ENCODE peak calls at places on chromosome 1, in ten cellular contexts. One of them, this sample, is unnamed.

GRCh38 chr1:172401907-172402306 is 18.6 kb upstream of the C1orf105 start:
- DNase-seq in HCT116: no peak
- DNase-seq in MM.1S: no peak
- DNase-seq in PC-9: no peak
- DNase-seq in mammary epithelial cell: no peak
- DNase-seq in K562: peak
- DNase-seq in SK-N-MC: no peak
- DNase-seq in GM23248: no peak
- DNase-seq in neural progenitor cell: peak
- DNase-seq in endothelial cell of umbilical vein: no peak
- DNase-seq in this sample: peak

GRCh38 chr1:3405974-3406867 is 48.2 kb upstream of the ARHGEF16 start:
- DNase-seq in endothelial cell of umbilical vein: no peak
- DNase-seq in K562: no peak
- DNase-seq in MM.1S: no peak
- DNase-seq in neural progenitor cell: no peak
- DNase-seq in SK-N-MC: no peak
- DNase-seq in mammary epithelial cell: no peak
- DNase-seq in GM23248: no peak
- DNase-seq in PC-9: no peak
- DNase-seq in HCT116: no peak
- DNase-seq in this sample: no peak

GRCh38 chr1:210239295-210240155 is 6.9 kb downstream of the SERTAD4 start:
- DNase-seq in PC-9: peak
- DNase-seq in MM.1S: peak
- DNase-seq in HCT116: peak
- DNase-seq in SK-N-MC: peak
- DNase-seq in K562: peak
- DNase-seq in endothelial cell of umbilical vein: peak
- DNase-seq in mammary epithelial cell: peak
- DNase-seq in neural progenitor cell: peak
- DNase-seq in GM23248: peak
- DNase-seq in this sample: peak

GRCh38 chr1:110370827-110371226 is 20.0 kb downstream of the SLC16A4 start:
- DNase-seq in SK-N-MC: no peak
- DNase-seq in MM.1S: no peak
- DNase-seq in PC-9: no peak
- DNase-seq in GM23248: peak
- DNase-seq in mammary epithelial cell: peak
- DNase-seq in neural progenitor cell: no peak
- DNase-seq in K562: peak
- DNase-seq in HCT116: no peak
- DNase-seq in endothelial cell of umbilical vein: peak
- DNase-seq in this sample: peak

GRCh38 chr1:184507165-184507564 is 120.3 kb downstream of the C1orf21 start:
- DNase-seq in neural progenitor cell: no peak
- DNase-seq in endothelial cell of umbilical vein: no peak
- DNase-seq in MM.1S: no peak
- DNase-seq in K562: no peak
- DNase-seq in HCT116: no peak
- DNase-seq in GM23248: no peak
- DNase-seq in mammary epithelial cell: no peak
- DNase-seq in SK-N-MC: no peak
- DNase-seq in PC-9: no peak
- DNase-seq in this sample: no peak

GRCh38 chr1:28518745-28519341 is 13.0 kb downstream of the RCC1 start:
- DNase-seq in mammary epithelial cell: peak
- DNase-seq in SK-N-MC: no peak
- DNase-seq in GM23248: peak
- DNase-seq in neural progenitor cell: no peak
- DNase-seq in endothelial cell of umbilical vein: no peak
- DNase-seq in PC-9: peak
- DNase-seq in MM.1S: peak
- DNase-seq in K562: peak
- DNase-seq in HCT116: no peak
- DNase-seq in this sample: peak

GRCh38 chr1:221873663-221874062 is 131.8 kb upstream of the DUSP10 start:
- DNase-seq in mammary epithelial cell: no peak
- DNase-seq in neural progenitor cell: no peak
- DNase-seq in K562: no peak
- DNase-seq in endothelial cell of umbilical vein: no peak
- DNase-seq in PC-9: no peak
- DNase-seq in SK-N-MC: no peak
- DNase-seq in MM.1S: no peak
- DNase-seq in GM23248: no peak
- DNase-seq in HCT116: no peak
- DNase-seq in this sample: no peak

GRCh38 chr1:97780884-97781283 is 139.9 kb downstream of the DPYD start:
- DNase-seq in PC-9: no peak
- DNase-seq in neural progenitor cell: no peak
- DNase-seq in mammary epithelial cell: no peak
- DNase-seq in K562: no peak
- DNase-seq in SK-N-MC: no peak
- DNase-seq in HCT116: no peak
- DNase-seq in endothelial cell of umbilical vein: no peak
- DNase-seq in MM.1S: no peak
- DNase-seq in GM23248: peak
- DNase-seq in this sample: no peak

GRCh38 chr1:228646717-228647522 is 88.4 kb upstream of the RHOU start:
- DNase-seq in K562: peak
- DNase-seq in neural progenitor cell: peak
- DNase-seq in endothelial cell of umbilical vein: peak
- DNase-seq in GM23248: peak
- DNase-seq in PC-9: no peak
- DNase-seq in HCT116: no peak
- DNase-seq in SK-N-MC: peak
- DNase-seq in mammary epithelial cell: peak
- DNase-seq in MM.1S: peak
- DNase-seq in this sample: peak

GRCh38 chr1:11730429-11730861 is 5.5 kb upstream of the AGTRAP start:
- DNase-seq in HCT116: no peak
- DNase-seq in endothelial cell of umbilical vein: peak
- DNase-seq in GM23248: peak
- DNase-seq in MM.1S: peak
- DNase-seq in mammary epithelial cell: no peak
- DNase-seq in SK-N-MC: peak
- DNase-seq in K562: no peak
- DNase-seq in neural progenitor cell: no peak
- DNase-seq in PC-9: no peak
- DNase-seq in this sample: peak

GRCh38 chr1:214022229-214022791 is 34.5 kb downstream of the PROX1 start:
- DNase-seq in HCT116: no peak
- DNase-seq in MM.1S: no peak
- DNase-seq in neural progenitor cell: no peak
- DNase-seq in PC-9: no peak
- DNase-seq in endothelial cell of umbilical vein: no peak
- DNase-seq in GM23248: no peak
- DNase-seq in mammary epithelial cell: no peak
- DNase-seq in SK-N-MC: no peak
- DNase-seq in K562: no peak
- DNase-seq in this sample: no peak

GRCh38 chr1:214018605-214019268 is 31.0 kb downstream of the PROX1 start:
- DNase-seq in SK-N-MC: no peak
- DNase-seq in K562: no peak
- DNase-seq in mammary epithelial cell: no peak
- DNase-seq in HCT116: no peak
- DNase-seq in MM.1S: peak
- DNase-seq in neural progenitor cell: peak
- DNase-seq in PC-9: no peak
- DNase-seq in GM23248: no peak
- DNase-seq in endothelial cell of umbilical vein: no peak
- DNase-seq in this sample: no peak

GRCh38 chr1:214022810-214023425 is 35.1 kb downstream of the PROX1 start:
- DNase-seq in HCT116: no peak
- DNase-seq in K562: no peak
- DNase-seq in mammary epithelial cell: peak
- DNase-seq in neural progenitor cell: no peak
- DNase-seq in PC-9: no peak
- DNase-seq in GM23248: no peak
- DNase-seq in endothelial cell of umbilical vein: no peak
- DNase-seq in MM.1S: no peak
- DNase-seq in SK-N-MC: no peak
- DNase-seq in this sample: no peak

GRCh38 chr1:214019499-214019898 is 31.7 kb downstream of the PROX1 start:
- DNase-seq in MM.1S: no peak
- DNase-seq in GM23248: no peak
- DNase-seq in endothelial cell of umbilical vein: no peak
- DNase-seq in SK-N-MC: no peak
- DNase-seq in HCT116: no peak
- DNase-seq in neural progenitor cell: no peak
- DNase-seq in K562: no peak
- DNase-seq in PC-9: no peak
- DNase-seq in mammary epithelial cell: no peak
- DNase-seq in this sample: no peak

DNA sequence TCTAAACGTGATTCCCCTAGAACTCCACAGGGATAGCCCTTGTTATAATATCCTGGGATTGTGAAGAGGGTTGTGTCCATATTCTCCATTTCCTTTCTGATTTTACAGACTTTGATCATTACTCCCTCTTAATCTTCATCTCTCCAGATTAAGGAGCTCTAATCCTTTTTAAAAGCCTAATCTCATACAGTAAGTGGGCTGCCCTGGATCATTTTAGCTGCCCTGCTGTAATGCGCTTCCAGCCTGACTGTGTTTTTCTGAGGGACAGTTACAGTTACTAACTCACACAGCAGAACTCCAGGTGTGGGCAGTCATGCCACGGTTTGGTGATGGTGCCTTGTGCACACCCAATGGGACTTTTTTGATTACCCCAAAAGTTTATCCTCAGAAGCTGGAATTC is 33.5 kb downstream of the PROX1 start:
- DNase-seq in SK-N-MC: no peak
- DNase-seq in mammary epithelial cell: no peak
- DNase-seq in neural progenitor cell: no peak
- DNase-seq in K562: no peak
- DNase-seq in HCT116: no peak
- DNase-seq in PC-9: no peak
- DNase-seq in endothelial cell of umbilical vein: no peak
- DNase-seq in GM23248: no peak
- DNase-seq in MM.1S: no peak
- DNase-seq in this sample: no peak
- TF ChIP-seq EZH2 in SK-N-MC: no peak
- TF ChIP-seq EZH2 in mammary epithelial cell: no peak
- TF ChIP-seq EZH2 in neural progenitor cell: no peak
- TF ChIP-seq EZH2 in K562: no peak
- TF ChIP-seq EZH2 in HCT116: no peak
- TF ChIP-seq EZH2 in PC-9: no peak
- TF ChIP-seq EZH2 in endothelial cell of umbilical vein: no peak
- TF ChIP-seq EZH2 in GM23248: no peak
- TF ChIP-seq EZH2 in MM.1S: no peak
- TF ChIP-seq EZH2 in this sample: no peak

GRCh38 chr1:63772876-63773275 is 941 bp upstream of the ROR1 start:
- DNase-seq in mammary epithelial cell: no peak
- DNase-seq in MM.1S: peak
- DNase-seq in endothelial cell of umbilical vein: no peak
- DNase-seq in neural progenitor cell: no peak
- DNase-seq in SK-N-MC: no peak
- DNase-seq in GM23248: no peak
- DNase-seq in HCT116: no peak
- DNase-seq in PC-9: peak
- DNase-seq in K562: no peak
- DNase-seq in this sample: peak

GRCh38 chr1:63772201-63772600 is 1.6 kb upstream of the ROR1 start:
- DNase-seq in neural progenitor cell: no peak
- DNase-seq in GM23248: no peak
- DNase-seq in endothelial cell of umbilical vein: no peak
- DNase-seq in K562: no peak
- DNase-seq in SK-N-MC: no peak
- DNase-seq in HCT116: no peak
- DNase-seq in MM.1S: no peak
- DNase-seq in mammary epithelial cell: peak
- DNase-seq in PC-9: peak
- DNase-seq in this sample: peak

GRCh38 chr1:63774617-63775417 is 1.0 kb downstream of the ROR1 start:
- DNase-seq in K562: no peak
- DNase-seq in PC-9: no peak
- DNase-seq in HCT116: no peak
- DNase-seq in mammary epithelial cell: peak
- DNase-seq in MM.1S: no peak
- DNase-seq in endothelial cell of umbilical vein: peak
- DNase-seq in neural progenitor cell: peak
- DNase-seq in SK-N-MC: no peak
- DNase-seq in GM23248: peak
- DNase-seq in this sample: peak

GRCh38 chr1:63773815-63774616 is at the start of gene ROR1:
- DNase-seq in PC-9: peak
- DNase-seq in MM.1S: peak
- DNase-seq in K562: peak
- DNase-seq in SK-N-MC: no peak
- DNase-seq in GM23248: peak
- DNase-seq in HCT116: peak
- DNase-seq in mammary epithelial cell: peak
- DNase-seq in endothelial cell of umbilical vein: peak
- DNase-seq in neural progenitor cell: peak
- DNase-seq in this sample: peak

GRCh38 chr1:63773496-63773814 is 362 bp upstream of the ROR1 start:
- DNase-seq in endothelial cell of umbilical vein: no peak
- DNase-seq in PC-9: no peak
- DNase-seq in SK-N-MC: no peak
- DNase-seq in mammary epithelial cell: no peak
- DNase-seq in HCT116: no peak
- DNase-seq in GM23248: no peak
- DNase-seq in MM.1S: no peak
- DNase-seq in K562: no peak
- DNase-seq in neural progenitor cell: no peak
- DNase-seq in this sample: no peak
- TF ChIP-seq EZH2 in endothelial cell of umbilical vein: no peak
- TF ChIP-seq EZH2 in PC-9: no peak
- TF ChIP-seq EZH2 in SK-N-MC: no peak
- TF ChIP-seq EZH2 in mammary epithelial cell: no peak
- TF ChIP-seq EZH2 in HCT116: no peak
- TF ChIP-seq EZH2 in GM23248: no peak
- TF ChIP-seq EZH2 in MM.1S: no peak
- TF ChIP-seq EZH2 in K562: no peak
- TF ChIP-seq EZH2 in neural progenitor cell: no peak
- TF ChIP-seq EZH2 in this sample: no peak

GRCh38 chr1:14599787-14600186 is 1.3 kb downstream of the KAZN start:
- DNase-seq in HCT116: no peak
- DNase-seq in MM.1S: no peak
- DNase-seq in mammary epithelial cell: no peak
- DNase-seq in PC-9: no peak
- DNase-seq in SK-N-MC: no peak
- DNase-seq in GM23248: no peak
- DNase-seq in K562: no peak
- DNase-seq in endothelial cell of umbilical vein: no peak
- DNase-seq in neural progenitor cell: no peak
- DNase-seq in this sample: no peak
- TF ChIP-seq EZH2 in HCT116: no peak
- TF ChIP-seq EZH2 in MM.1S: no peak
- TF ChIP-seq EZH2 in mammary epithelial cell: no peak
- TF ChIP-seq EZH2 in PC-9: no peak
- TF ChIP-seq EZH2 in SK-N-MC: no peak
- TF ChIP-seq EZH2 in GM23248: no peak
- TF ChIP-seq EZH2 in K562: no peak
- TF ChIP-seq EZH2 in endothelial cell of umbilical vein: no peak
- TF ChIP-seq EZH2 in neural progenitor cell: no peak
- TF ChIP-seq EZH2 in this sample: no peak

GRCh38 chr1:24503003-24503751 is 541 bp downstream of the RCAN3 start:
- DNase-seq in K562: no peak
- DNase-seq in HCT116: no peak
- DNase-seq in mammary epithelial cell: peak
- DNase-seq in MM.1S: peak
- DNase-seq in PC-9: no peak
- DNase-seq in GM23248: no peak
- DNase-seq in neural progenitor cell: peak
- DNase-seq in endothelial cell of umbilical vein: no peak
- DNase-seq in SK-N-MC: no peak
- DNase-seq in this sample: peak
- TF ChIP-seq EZH2 in K562: peak
- TF ChIP-seq EZH2 in HCT116: no peak
- TF ChIP-seq EZH2 in mammary epithelial cell: no peak
- TF ChIP-seq EZH2 in MM.1S: no peak
- TF ChIP-seq EZH2 in PC-9: no peak
- TF ChIP-seq EZH2 in GM23248: no peak
- TF ChIP-seq EZH2 in neural progenitor cell: no peak
- TF ChIP-seq EZH2 in endothelial cell of umbilical vein: no peak
- TF ChIP-seq EZH2 in SK-N-MC: no peak
- TF ChIP-seq EZH2 in this sample: no peak